ENCODE peak calls at places on chromosome 1, in six cellular contexts. One of them, this sample, is unnamed.

GRCh38 chr1:201556841-201557571 is 18.1 kb downstream of the NAV1 start:
- DNase-seq in hepatic stellate cell: no peak
- DNase-seq in ecto neural progenitor cell: no peak
- DNase-seq in A549: no peak
- DNase-seq in activated CD8-positive, alpha-beta memory T cell treated with anti-CD3 and anti-CD28 coated beads, Interleukin-2, amount 50 U/mL, for 4 hours: no peak
- DNase-seq in fibroblast of pulmonary artery: no peak
- DNase-seq in this sample: no peak

GRCh38 chr1:201290551-201290950 is 7.2 kb downstream of the PKP1 start:
- DNase-seq in ecto neural progenitor cell: no peak
- DNase-seq in activated CD8-positive, alpha-beta memory T cell treated with anti-CD3 and anti-CD28 coated beads, Interleukin-2, amount 50 U/mL, for 4 hours: no peak
- DNase-seq in fibroblast of pulmonary artery: no peak
- DNase-seq in hepatic stellate cell: no peak
- DNase-seq in A549: no peak
- DNase-seq in this sample: no peak

GRCh38 chr1:53592521-53592982 is 133.4 kb downstream of the DMRTB1 start:
- DNase-seq in ecto neural progenitor cell: no peak
- DNase-seq in A549: no peak
- DNase-seq in fibroblast of pulmonary artery: peak; percentile 65
- DNase-seq in activated CD8-positive, alpha-beta memory T cell treated with anti-CD3 and anti-CD28 coated beads, Interleukin-2, amount 50 U/mL, for 4 hours: peak; percentile 10
- DNase-seq in hepatic stellate cell: peak; percentile 31
- DNase-seq in this sample: no peak

GRCh38 chr1:156949127-156949526 is 28.7 kb downstream of the LRRC71 start:
- DNase-seq in fibroblast of pulmonary artery: no peak
- DNase-seq in ecto neural progenitor cell: no peak
- DNase-seq in hepatic stellate cell: no peak
- DNase-seq in activated CD8-positive, alpha-beta memory T cell treated with anti-CD3 and anti-CD28 coated beads, Interleukin-2, amount 50 U/mL, for 4 hours: no peak
- DNase-seq in A549: no peak
- DNase-seq in this sample: no peak

GRCh38 chr1:187943606-187944403 is 1115.1 kb downstream of the PLA2G4A start:
- DNase-seq in hepatic stellate cell: no peak
- DNase-seq in ecto neural progenitor cell: no peak
- DNase-seq in activated CD8-positive, alpha-beta memory T cell treated with anti-CD3 and anti-CD28 coated beads, Interleukin-2, amount 50 U/mL, for 4 hours: no peak
- DNase-seq in fibroblast of pulmonary artery: peak; percentile 3
- DNase-seq in A549: no peak
- DNase-seq in this sample: no peak

GRCh38 chr1:93620169-93620840 is 61.3 kb downstream of the BCAR3 start:
- DNase-seq in A549: no peak
- DNase-seq in fibroblast of pulmonary artery: no peak
- DNase-seq in ecto neural progenitor cell: no peak
- DNase-seq in activated CD8-positive, alpha-beta memory T cell treated with anti-CD3 and anti-CD28 coated beads, Interleukin-2, amount 50 U/mL, for 4 hours: no peak
- DNase-seq in hepatic stellate cell: no peak
- DNase-seq in this sample: no peak

GRCh38 chr1:176785810-176786209 is 322.8 kb downstream of the PAPPA2 start:
- DNase-seq in activated CD8-positive, alpha-beta memory T cell treated with anti-CD3 and anti-CD28 coated beads, Interleukin-2, amount 50 U/mL, for 4 hours: no peak
- DNase-seq in ecto neural progenitor cell: no peak
- DNase-seq in fibroblast of pulmonary artery: no peak
- DNase-seq in hepatic stellate cell: no peak
- DNase-seq in A549: no peak
- DNase-seq in this sample: no peak

GRCh38 chr1:246969621-246970020 is 37.9 kb upstream of the AHCTF1 start:
- DNase-seq in hepatic stellate cell: no peak
- DNase-seq in A549: no peak
- DNase-seq in ecto neural progenitor cell: no peak
- DNase-seq in activated CD8-positive, alpha-beta memory T cell treated with anti-CD3 and anti-CD28 coated beads, Interleukin-2, amount 50 U/mL, for 4 hours: no peak
- DNase-seq in fibroblast of pulmonary artery: no peak
- DNase-seq in this sample: no peak

GRCh38 chr1:230152999-230153398 is 86.0 kb downstream of the GALNT2 start:
- DNase-seq in hepatic stellate cell: no peak
- DNase-seq in A549: no peak
- DNase-seq in activated CD8-positive, alpha-beta memory T cell treated with anti-CD3 and anti-CD28 coated beads, Interleukin-2, amount 50 U/mL, for 4 hours: no peak
- DNase-seq in ecto neural progenitor cell: no peak
- DNase-seq in fibroblast of pulmonary artery: no peak
- DNase-seq in this sample: no peak

GRCh38 chr1:225880636-225881035 is 1.5 kb downstream of the TMEM63A start:
- DNase-seq in activated CD8-positive, alpha-beta memory T cell treated with anti-CD3 and anti-CD28 coated beads, Interleukin-2, amount 50 U/mL, for 4 hours: no peak
- DNase-seq in fibroblast of pulmonary artery: no peak
- DNase-seq in hepatic stellate cell: no peak
- DNase-seq in ecto neural progenitor cell: no peak
- DNase-seq in A549: no peak
- DNase-seq in this sample: no peak

GRCh38 chr1:174769961-174770549 is 229.7 kb upstream of the CACYBP start:
- DNase-seq in ecto neural progenitor cell: no peak
- DNase-seq in fibroblast of pulmonary artery: peak; percentile 78
- DNase-seq in hepatic stellate cell: peak; percentile 16
- DNase-seq in A549: peak; percentile 19
- DNase-seq in activated CD8-positive, alpha-beta memory T cell treated with anti-CD3 and anti-CD28 coated beads, Interleukin-2, amount 50 U/mL, for 4 hours: no peak
- DNase-seq in this sample: peak; percentile 37

GRCh38 chr1:87226341-87226760 is 102.3 kb upstream of the LMO4 start:
- DNase-seq in hepatic stellate cell: peak; percentile 84
- DNase-seq in A549: peak; percentile 12
- DNase-seq in activated CD8-positive, alpha-beta memory T cell treated with anti-CD3 and anti-CD28 coated beads, Interleukin-2, amount 50 U/mL, for 4 hours: no peak
- DNase-seq in fibroblast of pulmonary artery: peak; percentile 99
- DNase-seq in ecto neural progenitor cell: peak; percentile 47
- DNase-seq in this sample: no peak

GRCh38 chr1:58283380-58284338 is 262.9 kb downstream of the OMA1 start:
- DNase-seq in fibroblast of pulmonary artery: no peak
- DNase-seq in A549: no peak
- DNase-seq in hepatic stellate cell: no peak
- DNase-seq in activated CD8-positive, alpha-beta memory T cell treated with anti-CD3 and anti-CD28 coated beads, Interleukin-2, amount 50 U/mL, for 4 hours: no peak
- DNase-seq in ecto neural progenitor cell: no peak
- DNase-seq in this sample: no peak

GRCh38 chr1:61950418-61950817 is 208.1 kb downstream of the PATJ start:
- DNase-seq in A549: no peak
- DNase-seq in ecto neural progenitor cell: no peak
- DNase-seq in fibroblast of pulmonary artery: peak; percentile 28
- DNase-seq in hepatic stellate cell: no peak
- DNase-seq in activated CD8-positive, alpha-beta memory T cell treated with anti-CD3 and anti-CD28 coated beads, Interleukin-2, amount 50 U/mL, for 4 hours: no peak
- DNase-seq in this sample: no peak

GRCh38 chr1:181131255-181131901 is 42.9 kb downstream of the IER5 start:
- DNase-seq in activated CD8-positive, alpha-beta memory T cell treated with anti-CD3 and anti-CD28 coated beads, Interleukin-2, amount 50 U/mL, for 4 hours: no peak
- DNase-seq in ecto neural progenitor cell: no peak
- DNase-seq in hepatic stellate cell: no peak
- DNase-seq in fibroblast of pulmonary artery: no peak
- DNase-seq in A549: no peak
- DNase-seq in this sample: no peak

GRCh38 chr1:88946845-88947244 is 45.6 kb downstream of the KYAT3 start:
- DNase-seq in A549: no peak
- DNase-seq in ecto neural progenitor cell: no peak
- DNase-seq in fibroblast of pulmonary artery: peak; percentile 43
- DNase-seq in hepatic stellate cell: no peak
- DNase-seq in activated CD8-positive, alpha-beta memory T cell treated with anti-CD3 and anti-CD28 coated beads, Interleukin-2, amount 50 U/mL, for 4 hours: no peak
- DNase-seq in this sample: no peak

GRCh38 chr1:111803951-111804350 is 48.2 kb downstream of the DDX20 start:
- DNase-seq in activated CD8-positive, alpha-beta memory T cell treated with anti-CD3 and anti-CD28 coated beads, Interleukin-2, amount 50 U/mL, for 4 hours: no peak
- DNase-seq in fibroblast of pulmonary artery: no peak
- DNase-seq in ecto neural progenitor cell: no peak
- DNase-seq in A549: no peak
- DNase-seq in hepatic stellate cell: no peak
- DNase-seq in this sample: no peak

GRCh38 chr1:223662943-223663342 is 2.6 kb downstream of the CAPN8 start:
- DNase-seq in fibroblast of pulmonary artery: no peak
- DNase-seq in A549: no peak
- DNase-seq in activated CD8-positive, alpha-beta memory T cell treated with anti-CD3 and anti-CD28 coated beads, Interleukin-2, amount 50 U/mL, for 4 hours: no peak
- DNase-seq in ecto neural progenitor cell: no peak
- DNase-seq in hepatic stellate cell: no peak
- DNase-seq in this sample: no peak

GRCh38 chr1:11940260-11940921 is 5.9 kb downstream of the PLOD1 start:
- DNase-seq in ecto neural progenitor cell: no peak
- DNase-seq in activated CD8-positive, alpha-beta memory T cell treated with anti-CD3 and anti-CD28 coated beads, Interleukin-2, amount 50 U/mL, for 4 hours: no peak
- DNase-seq in A549: no peak
- DNase-seq in hepatic stellate cell: no peak
- DNase-seq in fibroblast of pulmonary artery: peak; percentile 31
- DNase-seq in this sample: peak; percentile 77

GRCh38 chr1:152347116-152347728 is 12.6 kb downstream of the FLG2 start:
- DNase-seq in A549: peak; percentile 13
- DNase-seq in activated CD8-positive, alpha-beta memory T cell treated with anti-CD3 and anti-CD28 coated beads, Interleukin-2, amount 50 U/mL, for 4 hours: peak; percentile 25
- DNase-seq in hepatic stellate cell: peak; percentile 1
- DNase-seq in ecto neural progenitor cell: no peak
- DNase-seq in fibroblast of pulmonary artery: peak; percentile 70
- DNase-seq in this sample: no peak

GRCh38 chr1:68571499-68571898 is 74.6 kb upstream of the DEPDC1 start:
- DNase-seq in activated CD8-positive, alpha-beta memory T cell treated with anti-CD3 and anti-CD28 coated beads, Interleukin-2, amount 50 U/mL, for 4 hours: no peak
- DNase-seq in ecto neural progenitor cell: no peak
- DNase-seq in A549: no peak
- DNase-seq in fibroblast of pulmonary artery: peak; percentile 42
- DNase-seq in hepatic stellate cell: no peak
- DNase-seq in this sample: no peak

GRCh38 chr1:200332716-200333115 is 77.1 kb downstream of the ZNF281 start:
- DNase-seq in activated CD8-positive, alpha-beta memory T cell treated with anti-CD3 and anti-CD28 coated beads, Interleukin-2, amount 50 U/mL, for 4 hours: no peak
- DNase-seq in ecto neural progenitor cell: no peak
- DNase-seq in fibroblast of pulmonary artery: no peak
- DNase-seq in hepatic stellate cell: no peak
- DNase-seq in A549: no peak
- DNase-seq in this sample: no peak

GRCh38 chr1:56773341-56774066 is 45.7 kb downstream of the FYB2 start:
- DNase-seq in activated CD8-positive, alpha-beta memory T cell treated with anti-CD3 and anti-CD28 coated beads, Interleukin-2, amount 50 U/mL, for 4 hours: no peak
- DNase-seq in fibroblast of pulmonary artery: no peak
- DNase-seq in hepatic stellate cell: no peak
- DNase-seq in A549: no peak
- DNase-seq in ecto neural progenitor cell: no peak
- DNase-seq in this sample: no peak

GRCh38 chr1:180924939-180925338 is 12.2 kb downstream of the KIAA1614 start:
- DNase-seq in ecto neural progenitor cell: no peak
- DNase-seq in hepatic stellate cell: no peak
- DNase-seq in A549: no peak
- DNase-seq in activated CD8-positive, alpha-beta memory T cell treated with anti-CD3 and anti-CD28 coated beads, Interleukin-2, amount 50 U/mL, for 4 hours: no peak
- DNase-seq in fibroblast of pulmonary artery: no peak
- DNase-seq in this sample: no peak

GRCh38 chr1:1264868-1265272 is 8.8 kb downstream of the UBE2J2 start:
- DNase-seq in fibroblast of pulmonary artery: peak; percentile 93
- DNase-seq in hepatic stellate cell: peak; percentile 97
- DNase-seq in activated CD8-positive, alpha-beta memory T cell treated with anti-CD3 and anti-CD28 coated beads, Interleukin-2, amount 50 U/mL, for 4 hours: no peak
- DNase-seq in A549: no peak
- DNase-seq in ecto neural progenitor cell: no peak
- DNase-seq in this sample: no peak

GRCh38 chr1:102098081-102098480 is 101.4 kb upstream of the OLFM3 start:
- DNase-seq in activated CD8-positive, alpha-beta memory T cell treated with anti-CD3 and anti-CD28 coated beads, Interleukin-2, amount 50 U/mL, for 4 hours: no peak
- DNase-seq in hepatic stellate cell: no peak
- DNase-seq in A549: no peak
- DNase-seq in fibroblast of pulmonary artery: no peak
- DNase-seq in ecto neural progenitor cell: no peak
- DNase-seq in this sample: no peak

GRCh38 chr1:103371234-103371633 is 154.3 kb upstream of the RNPC3 start:
- DNase-seq in ecto neural progenitor cell: no peak
- DNase-seq in hepatic stellate cell: no peak
- DNase-seq in fibroblast of pulmonary artery: peak; percentile 33
- DNase-seq in A549: no peak
- DNase-seq in activated CD8-positive, alpha-beta memory T cell treated with anti-CD3 and anti-CD28 coated beads, Interleukin-2, amount 50 U/mL, for 4 hours: no peak
- DNase-seq in this sample: no peak